ENCODE peak calls at places on chromosomes 2 and 18, in ten cellular contexts. N, F, G, J, C, Z, R, H, L and E are unnamed samples.
A peak's percentile ranks its signal among the peaks of the same experiment; 100 is the strongest.

GRCh38 chr2:99988567-99988966 is 153.8 kb downstream of the AFF3 start:
- DNase-seq in H (no peak), Z (no peak), G (no peak), L (no peak), R (no peak), J (no peak), N (no peak), C (no peak), F (no peak), E (no peak)

GRCh38 chr2:236731767-236732580 is 162.3 kb downstream of the ACKR3 start:
- DNase-seq in Z (no peak), J (peak; percentile 60), N (peak; percentile 73), G (no peak), L (peak; percentile 90), C (peak; percentile 66), F (no peak), H (peak; percentile 72), R (peak; percentile 12), E (no peak)

GRCh38 chr2:61233581-61233980 is 71.6 kb downstream of the C2orf74 start:
- DNase-seq in G (no peak), N (no peak), C (peak; percentile 29), Z (no peak), H (no peak), F (no peak), R (no peak), J (no peak), L (peak; percentile 16), E (no peak)

GRCh38 chr2:215751200-215751910 is 262.0 kb downstream of the MREG start:
- DNase-seq in R (no peak), J (no peak), Z (no peak), H (no peak), L (peak; percentile 98), F (no peak), N (peak; percentile 89), C (peak; percentile 92), G (no peak), E (no peak)

GRCh38 chr2:71460595-71461303 is 7.4 kb downstream of the DYSF start:
- DNase-seq in F (peak; percentile 79), L (peak; percentile 20), H (no peak), N (no peak), R (no peak), G (no peak), C (peak; percentile 54), J (no peak), Z (no peak), E (peak; percentile 5)

GRCh38 chr2:229921101-229921891 is 513 bp downstream of the TRIP12 start:
- DNase-seq in Z (peak; percentile 12), C (peak; percentile 85), N (peak; percentile 65), J (peak; percentile 82), H (peak; percentile 80), F (peak; percentile 85), R (peak; percentile 71), G (peak; percentile 35), L (peak; percentile 57), E (peak; percentile 91)

GRCh38 chr2:16205631-16206030 is 265.3 kb downstream of the MYCN start:
- DNase-seq in G (no peak), R (no peak), H (no peak), C (no peak), L (no peak), Z (no peak), F (no peak), J (no peak), N (no peak), E (no peak)

GRCh38 chr2:190722061-190722759 is 73.3 kb downstream of the NAB1 start:
- DNase-seq in N (peak; percentile 53), C (peak; percentile 21), G (no peak), J (no peak), R (no peak), H (no peak), F (no peak), L (no peak), Z (no peak), E (no peak)

GRCh38 chr2:1823187-1824169 is 79.2 kb upstream of the PXDN start:
- DNase-seq in L (no peak), H (no peak), C (no peak), N (no peak), Z (no peak), J (no peak), G (no peak), F (peak; percentile 96), R (no peak), E (no peak)

GRCh38 chr2:158129037-158129436 is 27.4 kb downstream of the UPP2 start:
- DNase-seq in H (no peak), N (no peak), C (no peak), J (no peak), L (no peak), G (no peak), Z (no peak), F (no peak), R (no peak), E (no peak)

GRCh38 chr2:68458962-68459361 is 8.1 kb downstream of the FBXO48 start:
- DNase-seq in H (no peak), F (no peak), J (no peak), L (peak; percentile 53), G (no peak), C (peak; percentile 61), N (peak; percentile 54), R (no peak), Z (no peak), E (no peak)

GRCh38 chr2:101307950-101308431 is 510 bp downstream of the RNF149 start:
- DNase-seq in N (no peak), R (no peak), F (peak; percentile 72), H (peak; percentile 32), Z (no peak), J (no peak), L (no peak), C (peak; percentile 47), G (no peak), E (peak; percentile 25)

GRCh38 chr2:157087373-157088005 is 170.0 kb upstream of the GALNT5 start:
- DNase-seq in N (no peak), F (no peak), J (no peak), C (no peak), L (peak; percentile 73), R (no peak), Z (no peak), H (no peak), G (no peak), E (no peak)

GRCh38 chr2:224887159-224887558 is 155.1 kb downstream of the DOCK10 start:
- DNase-seq in Z (no peak), L (peak; percentile 92), N (peak; percentile 10), F (no peak), R (no peak), C (peak; percentile 18), G (no peak), J (no peak), H (no peak), E (no peak)

GRCh38 chr2:146544701-146545100 is 1300.1 kb upstream of the ACVR2A start:
- DNase-seq in Z (no peak), L (no peak), G (no peak), H (no peak), N (no peak), R (no peak), F (no peak), J (no peak), C (peak; percentile 1), E (no peak)

GRCh38 chr2:159891917-159892691 is 94.1 kb upstream of the CD302 start:
- DNase-seq in G (no peak), H (no peak), Z (no peak), N (peak; percentile 84), J (no peak), L (peak; percentile 81), C (peak; percentile 78), R (no peak), F (no peak), E (peak; percentile 59)

GRCh38 chr2:227890495-227891079 is 19.2 kb downstream of the DAW1 start:
- DNase-seq in Z (no peak), L (peak; percentile 72), H (no peak), F (peak; percentile 28), C (peak; percentile 74), N (peak; percentile 72), J (no peak), R (no peak), G (no peak), E (peak; percentile 65)

GRCh38 chr18:79624356-79624961 is 55.1 kb upstream of the CTDP1 start:
- DNase-seq in F (no peak), R (no peak), H (no peak), G (no peak), C (no peak), N (no peak), L (no peak), Z (no peak), J (no peak), E (no peak)

GRCh38 chr18:49024408-49024807 is 73.6 kb upstream of the SMAD7 start:
- DNase-seq in R (no peak), H (no peak), L (no peak), J (no peak), F (no peak), Z (no peak), N (no peak), G (no peak), C (no peak), E (no peak)

GRCh38 chr2:161166538-161167409 is 6.5 kb downstream of the TANK start:
- DNase-seq in Z (no peak), L (peak; percentile 64), G (no peak), H (no peak), N (peak; percentile 68), C (peak; percentile 63), F (no peak), R (no peak), J (no peak), E (no peak)

GRCh38 chr2:177165103-177165583 is 47.5 kb upstream of the HNRNPA3 start:
- DNase-seq in N (no peak), L (peak; percentile 61), G (no peak), R (no peak), Z (no peak), C (peak; percentile 67), F (no peak), J (peak; percentile 45), H (peak; percentile 54), E (no peak)

GRCh38 chr2:157349949-157350510 is 24.4 kb upstream of the ERMN start:
- DNase-seq in N (no peak), G (no peak), F (no peak), H (no peak), C (peak; percentile 36), L (peak; percentile 39), R (no peak), Z (no peak), J (no peak), E (no peak)

GRCh38 chr18:8943900-8944870 is 158.3 kb upstream of the NDUFV2 start:
- DNase-seq in J (no peak), H (no peak), Z (no peak), C (peak; percentile 86), N (no peak), F (no peak), G (no peak), L (peak; percentile 92), R (no peak), E (peak; percentile 33)

GRCh38 chr2:169752752-169753151 is 19.1 kb downstream of the KLHL23 start:
- DNase-seq in C (no peak), Z (no peak), R (no peak), F (no peak), J (no peak), L (no peak), G (no peak), N (no peak), H (no peak), E (no peak)

GRCh38 chr2:46954951-46955571 is 39.5 kb upstream of the MCFD2 start:
- DNase-seq in F (no peak), N (peak; percentile 46), L (peak; percentile 88), G (no peak), R (no peak), Z (peak; percentile 66), H (peak; percentile 17), J (no peak), C (peak; percentile 96), E (peak; percentile 45)

GRCh38 chr18:67805261-67805660 is 288.7 kb upstream of the DSEL start:
- DNase-seq in J (no peak), H (no peak), R (no peak), Z (no peak), C (no peak), L (peak; percentile 9), N (peak; percentile 59), G (no peak), F (no peak), E (no peak)

GRCh38 chr2:235478609-235479008 is 15.2 kb upstream of the AGAP1 start:
- DNase-seq in H (no peak), G (no peak), L (no peak), F (no peak), J (no peak), R (no peak), N (no peak), Z (no peak), C (no peak), E (no peak)

GRCh38 chr2:46118656-46119338 is 178.4 kb upstream of the EPAS1 start:
- DNase-seq in H (no peak), N (no peak), Z (no peak), F (no peak), C (no peak), G (no peak), R (no peak), L (no peak), J (no peak), E (no peak)